ENCODE peak calls at places on chromosomes 13 and 19, in six cellular contexts. One of them, this sample, is unnamed.
A peak's percentile ranks its signal among the peaks of the same experiment; 100 is the strongest.

GRCh38 chr13:95564948-95565347 is 12.4 kb downstream of the CLDN10 start:
- DNase-seq in retinal pigment epithelial cell: no peak
- DNase-seq in lung: no peak
- DNase-seq in A549: no peak
- DNase-seq in aorta: no peak
- DNase-seq in foreskin fibroblast: peak; percentile 73
- DNase-seq in this sample: no peak

GRCh38 chr13:62357887-62358645 is 942.4 kb upstream of the PCDH20 start:
- DNase-seq in A549: peak; percentile 65
- DNase-seq in aorta: no peak
- DNase-seq in lung: no peak
- DNase-seq in retinal pigment epithelial cell: peak; percentile 43
- DNase-seq in foreskin fibroblast: peak; percentile 28
- DNase-seq in this sample: no peak

GRCh38 chr19:54481326-54481930 is 8.3 kb upstream of the CDC42EP5 start:
- DNase-seq in aorta: no peak
- DNase-seq in foreskin fibroblast: peak; percentile 60
- DNase-seq in retinal pigment epithelial cell: no peak
- DNase-seq in lung: no peak
- DNase-seq in A549: peak; percentile 67
- DNase-seq in this sample: no peak

GRCh38 chr13:82634946-82635345 is 1247.3 kb downstream of the SLITRK1 start:
- DNase-seq in A549: no peak
- DNase-seq in aorta: no peak
- DNase-seq in foreskin fibroblast: peak; percentile 27
- DNase-seq in lung: no peak
- DNase-seq in retinal pigment epithelial cell: no peak
- DNase-seq in this sample: no peak

GRCh38 chr13:43376596-43376995 is 353.2 kb downstream of the DNAJC15 start:
- DNase-seq in A549: no peak
- DNase-seq in aorta: no peak
- DNase-seq in lung: no peak
- DNase-seq in retinal pigment epithelial cell: no peak
- DNase-seq in foreskin fibroblast: no peak
- DNase-seq in this sample: no peak

GRCh38 chr19:5690955-5691204 is 785 bp downstream of the RPL36 start:
- DNase-seq in foreskin fibroblast: no peak
- DNase-seq in A549: no peak
- DNase-seq in lung: no peak
- DNase-seq in retinal pigment epithelial cell: no peak
- DNase-seq in aorta: no peak
- DNase-seq in this sample: no peak

GRCh38 chr19:1263198-1263597 is 5.9 kb upstream of the CIRBP start:
- DNase-seq in aorta: peak; percentile 56
- DNase-seq in A549: no peak
- DNase-seq in retinal pigment epithelial cell: no peak
- DNase-seq in lung: no peak
- DNase-seq in foreskin fibroblast: no peak
- DNase-seq in this sample: no peak

GRCh38 chr13:102678339-102679122 is 16.3 kb downstream of the METTL21C start:
- DNase-seq in foreskin fibroblast: no peak
- DNase-seq in A549: no peak
- DNase-seq in aorta: no peak
- DNase-seq in retinal pigment epithelial cell: no peak
- DNase-seq in lung: no peak
- DNase-seq in this sample: peak; percentile 64

GRCh38 chr13:37700887-37701286 is 102.3 kb upstream of the POSTN start:
- DNase-seq in lung: no peak
- DNase-seq in aorta: no peak
- DNase-seq in retinal pigment epithelial cell: no peak
- DNase-seq in foreskin fibroblast: peak; percentile 26
- DNase-seq in A549: no peak
- DNase-seq in this sample: no peak

DNA sequence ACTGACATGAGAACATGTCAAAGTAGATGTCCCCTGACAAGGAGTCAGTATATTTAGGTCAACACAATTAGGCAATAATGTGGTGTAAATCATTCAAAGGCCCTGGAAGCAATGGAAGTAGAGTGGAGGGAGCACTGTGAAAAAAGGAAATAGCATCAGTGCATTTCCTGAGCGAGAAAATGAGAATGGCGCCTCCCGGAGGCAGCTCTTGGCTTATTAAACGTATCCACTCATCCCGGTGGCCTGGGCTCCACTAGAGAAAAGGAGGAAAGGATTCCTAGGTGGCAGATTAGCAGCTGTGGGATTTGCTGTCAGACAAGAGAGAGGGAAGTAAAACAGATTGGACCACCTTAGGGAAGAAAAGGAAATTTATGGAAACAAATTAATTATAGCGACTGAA is 173.7 kb upstream of the TMTC4 start:
- DNase-seq in retinal pigment epithelial cell: no peak
- DNase-seq in aorta: no peak
- DNase-seq in foreskin fibroblast: no peak
- DNase-seq in A549: no peak
- DNase-seq in lung: no peak
- DNase-seq in this sample: no peak
- H3K4me3 ChIP-seq in retinal pigment epithelial cell: no peak overlapping the region
- H3K4me3 ChIP-seq in aorta: no peak overlapping the region
- H3K4me3 ChIP-seq in foreskin fibroblast: no peak overlapping the region
- H3K4me3 ChIP-seq in A549: no peak overlapping the region
- H3K4me3 ChIP-seq in lung: no peak overlapping the region
- H3K4me3 ChIP-seq in this sample: no peak overlapping the region

GRCh38 chr19:57800696-57801095 is 14.0 kb downstream of the ZNF552 start:
- DNase-seq in lung: no peak
- DNase-seq in foreskin fibroblast: no peak
- DNase-seq in retinal pigment epithelial cell: no peak
- DNase-seq in A549: no peak
- DNase-seq in aorta: no peak
- DNase-seq in this sample: no peak
- H3K4me3 ChIP-seq in lung: no peak overlapping the region
- H3K4me3 ChIP-seq in foreskin fibroblast: no peak overlapping the region
- H3K4me3 ChIP-seq in retinal pigment epithelial cell: no peak overlapping the region
- H3K4me3 ChIP-seq in A549: no peak overlapping the region
- H3K4me3 ChIP-seq in aorta: no peak overlapping the region
- H3K4me3 ChIP-seq in this sample: no peak overlapping the region

GRCh38 chr19:12789098-12789903 is 2.0 kb upstream of the JUNB start:
- DNase-seq in A549: peak; percentile 53
- DNase-seq in retinal pigment epithelial cell: no peak
- DNase-seq in foreskin fibroblast: peak; percentile 49
- DNase-seq in lung: no peak
- DNase-seq in aorta: peak; percentile 73
- DNase-seq in this sample: no peak

GRCh38 chr19:12787458-12787857 is 3.8 kb upstream of the JUNB start:
- DNase-seq in aorta: no peak
- DNase-seq in foreskin fibroblast: no peak
- DNase-seq in retinal pigment epithelial cell: no peak
- DNase-seq in lung: no peak
- DNase-seq in A549: no peak
- DNase-seq in this sample: no peak

GRCh38 chr19:12788682-12789097 is 2.6 kb upstream of the JUNB start:
- DNase-seq in foreskin fibroblast: peak; percentile 87
- DNase-seq in aorta: peak; percentile 92
- DNase-seq in A549: peak; percentile 89
- DNase-seq in lung: peak; percentile 74
- DNase-seq in retinal pigment epithelial cell: no peak
- DNase-seq in this sample: peak; percentile 81

GRCh38 chr19:12786950-12787349 is 4.3 kb upstream of the JUNB start:
- DNase-seq in retinal pigment epithelial cell: no peak
- DNase-seq in aorta: no peak
- DNase-seq in lung: no peak
- DNase-seq in foreskin fibroblast: no peak
- DNase-seq in A549: no peak
- DNase-seq in this sample: no peak

GRCh38 chr19:12788025-12788681 is 3.1 kb upstream of the JUNB start:
- DNase-seq in aorta: no peak
- DNase-seq in A549: no peak
- DNase-seq in retinal pigment epithelial cell: no peak
- DNase-seq in lung: no peak
- DNase-seq in foreskin fibroblast: no peak
- DNase-seq in this sample: no peak
- H3K4me3 ChIP-seq in aorta: no peak overlapping the region
- H3K4me3 ChIP-seq in A549: peak overlapping the region; percentile 92
- H3K4me3 ChIP-seq in retinal pigment epithelial cell: no peak overlapping the region
- H3K4me3 ChIP-seq in lung: no peak overlapping the region
- H3K4me3 ChIP-seq in foreskin fibroblast: peak overlapping the region; percentile 1
- H3K4me3 ChIP-seq in this sample: peak overlapping the region; percentile 98

DNA sequence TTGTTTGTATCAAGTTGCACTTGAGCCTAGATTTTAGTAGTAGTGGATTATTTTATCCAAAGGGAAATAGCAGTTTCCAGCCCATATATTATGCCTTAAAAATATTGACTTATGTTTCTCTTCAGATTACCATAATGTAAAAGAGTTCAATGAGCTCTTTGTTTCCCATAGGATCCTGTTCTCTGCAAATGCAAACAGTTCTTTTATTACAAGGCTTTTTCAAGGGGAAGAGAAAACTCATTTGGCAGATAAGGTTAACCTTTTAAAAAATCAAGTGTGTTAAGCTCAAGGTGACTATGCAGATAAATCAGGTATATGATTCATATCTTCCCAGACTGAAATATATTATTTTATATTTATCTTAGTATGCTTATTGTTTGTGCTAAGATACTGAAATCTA is 961.2 kb upstream of the SPRY2 start:
- DNase-seq in lung: no peak
- DNase-seq in retinal pigment epithelial cell: no peak
- DNase-seq in foreskin fibroblast: no peak
- DNase-seq in A549: no peak
- DNase-seq in aorta: no peak
- DNase-seq in this sample: no peak
- H3K4me3 ChIP-seq in lung: no peak overlapping the region
- H3K4me3 ChIP-seq in retinal pigment epithelial cell: no peak overlapping the region
- H3K4me3 ChIP-seq in foreskin fibroblast: no peak overlapping the region
- H3K4me3 ChIP-seq in A549: no peak overlapping the region
- H3K4me3 ChIP-seq in aorta: no peak overlapping the region
- H3K4me3 ChIP-seq in this sample: no peak overlapping the region

DNA sequence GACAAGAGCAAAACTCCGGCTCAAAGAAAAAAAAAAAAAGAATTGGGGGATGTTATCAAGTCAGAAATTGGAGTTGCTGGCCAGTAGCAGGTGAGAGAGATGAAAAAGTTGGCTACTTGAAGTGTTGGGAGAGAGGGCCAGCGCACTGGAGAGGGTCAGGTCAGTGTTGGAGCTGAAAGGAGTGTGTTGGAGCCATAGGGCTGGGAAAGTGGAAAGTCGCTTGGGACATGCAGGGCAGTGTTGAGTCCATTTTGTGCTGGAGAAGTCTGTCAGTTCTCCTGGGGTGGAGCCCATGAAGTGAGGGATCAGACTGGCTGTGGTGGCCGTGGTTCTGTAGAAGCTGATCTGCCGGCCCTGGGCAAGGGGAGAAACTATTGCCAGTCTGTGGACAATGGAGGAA is 1.7 kb downstream of the PPP1R37 start:
- DNase-seq in lung: no peak
- DNase-seq in foreskin fibroblast: no peak
- DNase-seq in aorta: no peak
- DNase-seq in A549: no peak
- DNase-seq in retinal pigment epithelial cell: no peak
- DNase-seq in this sample: no peak
- H3K4me3 ChIP-seq in lung: no peak overlapping the region
- H3K4me3 ChIP-seq in foreskin fibroblast: peak overlapping the region; percentile 92
- H3K4me3 ChIP-seq in aorta: no peak overlapping the region
- H3K4me3 ChIP-seq in A549: no peak overlapping the region
- H3K4me3 ChIP-seq in retinal pigment epithelial cell: peak overlapping the region; percentile 94
- H3K4me3 ChIP-seq in this sample: no peak overlapping the region

GRCh38 chr19:34351382-34351802 is 13.6 kb upstream of the GPI start:
- DNase-seq in aorta: no peak
- DNase-seq in A549: peak; percentile 49
- DNase-seq in lung: no peak
- DNase-seq in retinal pigment epithelial cell: no peak
- DNase-seq in foreskin fibroblast: no peak
- DNase-seq in this sample: no peak
- H3K4me3 ChIP-seq in aorta: no peak overlapping the region
- H3K4me3 ChIP-seq in A549: no peak overlapping the region
- H3K4me3 ChIP-seq in lung: no peak overlapping the region
- H3K4me3 ChIP-seq in retinal pigment epithelial cell: no peak overlapping the region
- H3K4me3 ChIP-seq in foreskin fibroblast: no peak overlapping the region
- H3K4me3 ChIP-seq in this sample: no peak overlapping the region

GRCh38 chr13:19860884-19861655 is 2.4 kb downstream of the ZMYM5 start:
- DNase-seq in lung: no peak
- DNase-seq in aorta: peak; percentile 49
- DNase-seq in foreskin fibroblast: peak; percentile 82
- DNase-seq in A549: peak; percentile 53
- DNase-seq in retinal pigment epithelial cell: peak; percentile 90
- DNase-seq in this sample: no peak
- H3K4me3 ChIP-seq in lung: no peak overlapping the region
- H3K4me3 ChIP-seq in aorta: no peak overlapping the region
- H3K4me3 ChIP-seq in foreskin fibroblast: peak overlapping the region; percentile 90
- H3K4me3 ChIP-seq in A549: peak overlapping the region; percentile 67
- H3K4me3 ChIP-seq in retinal pigment epithelial cell: peak overlapping the region; percentile 85
- H3K4me3 ChIP-seq in this sample: peak overlapping the region; percentile 80

GRCh38 chr19:9296336-9296735 is 13.3 kb downstream of the ZNF699 start:
- DNase-seq in retinal pigment epithelial cell: no peak
- DNase-seq in A549: no peak
- DNase-seq in foreskin fibroblast: no peak
- DNase-seq in lung: no peak
- DNase-seq in aorta: no peak
- DNase-seq in this sample: no peak
- H3K4me3 ChIP-seq in retinal pigment epithelial cell: no peak overlapping the region
- H3K4me3 ChIP-seq in A549: no peak overlapping the region
- H3K4me3 ChIP-seq in foreskin fibroblast: no peak overlapping the region
- H3K4me3 ChIP-seq in lung: no peak overlapping the region
- H3K4me3 ChIP-seq in aorta: no peak overlapping the region
- H3K4me3 ChIP-seq in this sample: no peak overlapping the region

GRCh38 chr13:21661510-21661909 is 9.4 kb upstream of the FGF9 start:
- DNase-seq in lung: no peak
- DNase-seq in foreskin fibroblast: no peak
- DNase-seq in retinal pigment epithelial cell: no peak
- DNase-seq in aorta: no peak
- DNase-seq in A549: no peak
- DNase-seq in this sample: no peak

GRCh38 chr13:21661097-21661496 is 9.8 kb upstream of the FGF9 start:
- DNase-seq in lung: no peak
- DNase-seq in A549: no peak
- DNase-seq in retinal pigment epithelial cell: no peak
- DNase-seq in aorta: no peak
- DNase-seq in foreskin fibroblast: no peak
- DNase-seq in this sample: no peak

GRCh38 chr13:21663197-21663596 is 7.7 kb upstream of the FGF9 start:
- DNase-seq in A549: no peak
- DNase-seq in foreskin fibroblast: no peak
- DNase-seq in retinal pigment epithelial cell: no peak
- DNase-seq in lung: no peak
- DNase-seq in aorta: no peak
- DNase-seq in this sample: no peak

DNA sequence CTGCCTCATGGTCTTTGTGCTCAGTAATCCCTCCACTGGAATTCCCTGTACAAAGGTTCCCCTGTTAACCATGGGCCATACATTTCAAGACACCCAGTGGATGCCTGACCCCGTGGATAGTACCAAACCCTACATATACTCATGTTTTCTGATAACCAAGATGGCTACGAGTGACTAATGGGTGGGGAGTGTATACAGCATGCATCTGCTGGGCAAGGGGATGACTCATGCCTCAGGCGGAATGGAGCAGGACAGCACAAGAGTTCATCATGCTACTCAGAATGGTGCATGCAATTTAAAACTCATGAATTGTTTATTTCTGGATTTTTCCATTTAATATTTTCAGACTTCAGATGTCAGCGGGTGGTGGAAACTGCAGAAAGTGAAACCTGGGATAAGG is 13.3 kb upstream of the FGF9 start:
- DNase-seq in retinal pigment epithelial cell: no peak
- DNase-seq in foreskin fibroblast: peak; percentile 35
- DNase-seq in aorta: no peak
- DNase-seq in A549: no peak
- DNase-seq in lung: no peak
- DNase-seq in this sample: no peak
- H3K4me3 ChIP-seq in retinal pigment epithelial cell: no peak overlapping the region
- H3K4me3 ChIP-seq in foreskin fibroblast: no peak overlapping the region
- H3K4me3 ChIP-seq in aorta: no peak overlapping the region
- H3K4me3 ChIP-seq in A549: no peak overlapping the region
- H3K4me3 ChIP-seq in lung: no peak overlapping the region
- H3K4me3 ChIP-seq in this sample: no peak overlapping the region